ENCODE peak calls at places on chromosomes 4 and X, in ten cellular contexts. H is stimulated activated CD8-positive, alpha-beta memory T cell treated with anti-CD3 and anti-CD28 coated beads, Interleukin-12 subunit alpha, Interleukin-12 subunit beta, amount 100 ng/mL, for 4 hours; C is HEK293T; S is amniotic stem cell; M is hippocampal formation; R is substantia nigra; Y is stimulated activated naive CD4-positive, alpha-beta T cell; L is T-cell; X is ACHN; G is transverse colon. N is an unnamed sample.
A peak's percentile ranks its signal among the peaks of the same experiment; 100 is the strongest.

GRCh38 chr4:137961051-137961438 is 281.1 kb downstream of the SLC7A11 start:
- DNase-seq in H (no peak), C (no peak), S (peak; percentile 20), M (no peak), R (no peak), Y (no peak), L (no peak), X (no peak), G (no peak), N (no peak)

GRCh38 chrX:115606861-115607260 is 45.9 kb downstream of the PLS3 start:
- DNase-seq in H (no peak), C (no peak), S (no peak), M (no peak), R (no peak), Y (no peak), L (no peak), X (no peak), G (no peak), N (no peak)

GRCh38 chr4:174714393-174715211 is 114.4 kb downstream of the GLRA3 start:
- DNase-seq in H (no peak), C (peak; percentile 61), S (peak; percentile 24), M (no peak), R (no peak), Y (no peak), L (no peak), X (peak; percentile 57), G (peak; percentile 16), N (no peak)

GRCh38 chrX:55486736-55487135 is 2.9 kb downstream of the USP51 start:
- DNase-seq in H (no peak), C (no peak), S (no peak), M (peak; percentile 53), R (peak; percentile 59), Y (no peak), L (no peak), X (no peak), G (no peak), N (no peak)

GRCh38 chr4:162163892-162164759 is at the start of gene FSTL5:
- DNase-seq in H (peak; percentile 0), C (peak; percentile 80), S (peak; percentile 46), M (peak; percentile 56), R (peak; percentile 71), Y (peak; percentile 5), L (peak; percentile 1), X (peak; percentile 40), G (peak; percentile 31), N (peak; percentile 93)

GRCh38 chr4:159016527-159017137 is 86.2 kb upstream of the RAPGEF2 start:
- DNase-seq in H (no peak), C (peak; percentile 48), S (no peak), M (no peak), R (no peak), Y (no peak), L (no peak), X (peak; percentile 49), G (peak; percentile 34), N (no peak)

GRCh38 chrX:56812515-56813105 is 83.6 kb downstream of the NBDY start:
- DNase-seq in H (no peak), C (no peak), S (no peak), M (no peak), R (no peak), Y (no peak), L (no peak), X (no peak), G (no peak), N (no peak)

GRCh38 chr4:110808371-110808878 is 185.5 kb upstream of the PITX2 start:
- DNase-seq in H (no peak), C (no peak), S (no peak), M (no peak), R (no peak), Y (no peak), L (no peak), X (peak; percentile 61), G (peak; percentile 33), N (no peak)

GRCh38 chr4:36394352-36394903 is 113.0 kb downstream of the DTHD1 start:
- DNase-seq in H (no peak), C (no peak), S (no peak), M (no peak), R (no peak), Y (peak; percentile 11), L (peak; percentile 26), X (no peak), G (no peak), N (no peak)

N was measured in cerebellum.